ENCODE peak calls at places on chromosomes 12 and 14, in five cellular contexts. R, D, M, X and H are unnamed samples.

GRCh38 chr14:62162998-62163589 is 400.9 kb downstream of the SNAPC1 start:
- DNase-seq in X (peak), D (no peak), R (peak), M (no peak), H (peak)

GRCh38 chr12:111424793-111425251 is 19.1 kb downstream of the SH2B3 start:
- DNase-seq in R (no peak), X (no peak), D (no peak), M (no peak), H (no peak)

GRCh38 chr12:109797905-109798669 is 35.1 kb downstream of the TRPV4 start:
- DNase-seq in X (peak), R (no peak), D (no peak), M (no peak), H (no peak)

GRCh38 chr12:126191037-126191891 is 1126.0 kb downstream of the AACS start:
- DNase-seq in R (peak), M (no peak), X (no peak), D (no peak), H (peak)

GRCh38 chr14:67221982-67222328 is 19.3 kb upstream of the PALS1 start:
- DNase-seq in X (no peak), M (no peak), R (no peak), D (no peak), H (no peak)

GRCh38 chr12:49190317-49190716 is 1.4 kb upstream of the TUBA1A start:
- DNase-seq in X (no peak), R (no peak), M (no peak), D (no peak), H (no peak)

GRCh38 chr14:100887728-100888335 is 15.7 kb downstream of the RTL1 start:
- DNase-seq in X (no peak), M (no peak), R (no peak), D (peak), H (no peak)

GRCh38 chr14:54230645-54231044 is 166.2 kb upstream of the CDKN3 start:
- DNase-seq in M (no peak), R (no peak), D (no peak), X (no peak), H (no peak)

GRCh38 chr12:83823386-83824045 is 1089.1 kb downstream of the SLC6A15 start:
- DNase-seq in D (no peak), X (peak), R (peak), M (no peak), H (peak)

GRCh38 chr12:92107621-92108131 is 38.0 kb downstream of the BTG1 start:
- DNase-seq in M (no peak), X (no peak), D (no peak), R (no peak), H (no peak)

GRCh38 chr14:94707494-94707893 is 62.4 kb downstream of the GSC start:
- DNase-seq in D (no peak), X (no peak), R (no peak), M (no peak), H (no peak)

GRCh38 chr14:22994762-22995275 is 12.5 kb upstream of the AJUBA start:
- DNase-seq in M (no peak), D (no peak), R (peak), X (peak), H (peak)

GRCh38 chr12:57342207-57342691 is 88.6 kb downstream of the R3HDM2 start:
- DNase-seq in M (no peak), R (no peak), D (no peak), X (no peak), H (no peak)

GRCh38 chr12:123288751-123289346 is 17.2 kb upstream of the CDK2AP1 start:
- DNase-seq in D (no peak), M (no peak), X (no peak), R (no peak), H (no peak)

GRCh38 chr12:16281157-16281556 is 3.7 kb upstream of the SLC15A5 start:
- DNase-seq in M (no peak), R (no peak), D (no peak), X (peak), H (no peak)

GRCh38 chr14:81127785-81128184 is 93.0 kb downstream of the GTF2A1 start:
- DNase-seq in M (no peak), X (no peak), R (no peak), D (no peak), H (no peak)

GRCh38 chr14:94157195-94157594 is 16.9 kb upstream of the PPP4R4 start:
- DNase-seq in M (no peak), R (no peak), X (no peak), D (no peak), H (no peak)

GRCh38 chr14:74906923-74907620 is 16.0 kb downstream of the RPS6KL1 start:
- DNase-seq in M (no peak), X (no peak), D (no peak), R (peak), H (no peak)
- TF ChIP-seq CTCF in M (no peak), X (peak), D (no peak), R (peak), H (no peak)

GRCh38 chr14:72515779-72516770 is 377.8 kb downstream of the DPF3 start:
- DNase-seq in D (no peak), R (no peak), M (no peak), X (peak), H (no peak)
- TF ChIP-seq CTCF in D (no peak), R (no peak), M (no peak), X (peak), H (no peak)

GRCh38 chr14:37583358-37584210 is 11.5 kb downstream of the FOXA1 start:
- DNase-seq in R (no peak), M (no peak), D (no peak), X (peak), H (peak)
- TF ChIP-seq CTCF in R (no peak), M (no peak), D (no peak), X (no peak), H (no peak)

DNA sequence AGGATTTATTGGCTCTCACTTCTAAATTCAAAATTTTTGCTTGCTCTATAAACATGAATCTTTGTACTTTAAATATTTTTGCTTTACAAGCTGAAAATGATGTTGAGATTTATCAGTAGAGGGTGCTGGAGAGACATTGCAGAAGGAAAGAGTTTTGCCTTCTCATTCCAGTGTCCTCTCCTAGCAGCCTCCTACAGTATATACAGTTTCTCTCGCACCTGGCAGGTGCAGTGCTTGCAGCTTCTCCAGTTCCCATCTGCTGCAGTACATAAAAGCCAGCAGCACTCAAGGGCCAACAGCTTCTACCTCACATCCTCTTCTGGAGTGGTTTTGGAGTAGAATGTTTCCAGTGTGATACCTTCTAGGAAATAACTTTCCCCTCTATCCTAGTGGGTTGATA is 601.8 kb upstream of the ATXN7L3B start:
- DNase-seq in M (no peak), X (peak), R (no peak), D (no peak), H (no peak)
- TF ChIP-seq CTCF in M (no peak), X (peak), R (no peak), D (no peak), H (no peak)

DNA sequence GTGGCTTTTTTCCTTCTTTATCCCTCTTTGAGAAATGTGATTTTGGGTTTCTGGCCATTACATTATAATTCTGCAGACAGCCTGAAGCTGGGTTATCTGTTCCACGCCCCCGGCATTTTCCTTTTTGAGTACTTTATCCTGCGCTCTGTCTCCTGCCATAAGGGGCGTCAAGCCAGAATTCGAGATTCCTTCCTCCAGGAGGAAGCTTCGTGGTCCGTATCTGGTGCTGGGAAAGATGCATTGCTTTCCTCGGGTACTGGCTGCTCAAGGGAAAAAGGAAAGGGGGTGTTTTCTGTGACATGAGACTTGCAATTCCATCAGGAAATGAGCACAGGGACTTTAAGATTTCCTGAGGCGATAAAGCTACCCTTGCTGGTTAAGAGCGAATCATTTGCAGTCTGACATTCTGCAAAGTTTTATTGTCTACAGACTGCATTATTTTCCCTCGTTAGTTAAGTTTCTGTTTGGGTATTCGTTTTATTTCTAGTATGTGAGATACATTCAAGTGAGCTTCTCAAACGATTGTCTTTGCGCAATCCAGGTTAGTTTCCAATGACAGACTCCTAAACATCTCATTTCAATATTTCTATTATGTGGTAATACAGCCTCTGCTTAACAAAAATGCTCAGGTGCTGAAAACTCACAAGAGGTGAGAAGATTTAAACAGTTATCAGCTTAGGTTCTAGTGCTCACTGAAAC is 706 bp downstream of the AKAP5 start:
- DNase-seq in X (peak), R (no peak), M (no peak), D (no peak), H (no peak)
- TF ChIP-seq CTCF in X (no peak), R (no peak), M (no peak), D (no peak), H (no peak)

GRCh38 chr12:104825408-104825807 is 132.7 kb downstream of the SLC41A2 start:
- DNase-seq in R (no peak), D (no peak), M (no peak), X (peak), H (no peak)
- TF ChIP-seq CTCF in R (no peak), D (no peak), M (no peak), X (peak), H (no peak)

GRCh38 chr12:130044991-130045621 is 117.2 kb upstream of the FZD10 start:
- DNase-seq in M (no peak), R (no peak), X (no peak), D (no peak), H (no peak)

GRCh38 chr12:130043685-130044421 is 118.4 kb upstream of the FZD10 start:
- DNase-seq in R (no peak), D (no peak), X (no peak), M (no peak), H (no peak)

GRCh38 chr12:130041983-130042812 is 120.1 kb upstream of the FZD10 start:
- DNase-seq in X (no peak), R (peak), D (no peak), M (peak), H (peak)
- TF ChIP-seq CTCF in X (peak), R (no peak), D (no peak), M (no peak), H (peak)